ENCODE peak calls at places on chromosomes 13 and 19, in seven cellular contexts. One of them, this sample, is unnamed.

GRCh38 chr13:91196958-91197357 is 150.5 kb upstream of the MIR17HG start:
- DNase-seq in Peyer's patch: no peak
- DNase-seq in AG09309: no peak
- DNase-seq in kidney epithelial cell: no peak
- DNase-seq in pancreas: no peak
- DNase-seq in lower leg skin: no peak
- DNase-seq in lung: no peak
- DNase-seq in this sample: no peak

GRCh38 chr19:21143846-21144245 is 2.0 kb downstream of the ZNF431 start:
- DNase-seq in lower leg skin: no peak
- DNase-seq in kidney epithelial cell: no peak
- DNase-seq in Peyer's patch: no peak
- DNase-seq in pancreas: no peak
- DNase-seq in lung: no peak
- DNase-seq in AG09309: no peak
- DNase-seq in this sample: no peak

GRCh38 chr13:48600374-48601364 is 53.1 kb upstream of the CYSLTR2 start:
- DNase-seq in lower leg skin: no peak
- DNase-seq in pancreas: no peak
- DNase-seq in kidney epithelial cell: peak
- DNase-seq in lung: no peak
- DNase-seq in Peyer's patch: no peak
- DNase-seq in AG09309: no peak
- DNase-seq in this sample: peak

GRCh38 chr19:35712529-35712909 is 5.3 kb upstream of the KMT2B start:
- DNase-seq in lung: no peak
- DNase-seq in kidney epithelial cell: no peak
- DNase-seq in lower leg skin: no peak
- DNase-seq in pancreas: no peak
- DNase-seq in Peyer's patch: no peak
- DNase-seq in AG09309: no peak
- DNase-seq in this sample: no peak

GRCh38 chr13:95536629-95537241 is 15.8 kb upstream of the CLDN10 start:
- DNase-seq in Peyer's patch: no peak
- DNase-seq in lung: no peak
- DNase-seq in lower leg skin: no peak
- DNase-seq in AG09309: peak
- DNase-seq in pancreas: peak
- DNase-seq in kidney epithelial cell: no peak
- DNase-seq in this sample: peak

GRCh38 chr19:39150807-39151206 is 25.2 kb downstream of the PAK4 start:
- DNase-seq in AG09309: no peak
- DNase-seq in kidney epithelial cell: no peak
- DNase-seq in lung: no peak
- DNase-seq in lower leg skin: no peak
- DNase-seq in pancreas: no peak
- DNase-seq in Peyer's patch: no peak
- DNase-seq in this sample: no peak

GRCh38 chr13:46170687-46171086 is 11.3 kb downstream of the LCP1 start:
- DNase-seq in lung: no peak
- DNase-seq in lower leg skin: no peak
- DNase-seq in Peyer's patch: no peak
- DNase-seq in kidney epithelial cell: no peak
- DNase-seq in AG09309: no peak
- DNase-seq in pancreas: no peak
- DNase-seq in this sample: peak

GRCh38 chr19:58466760-58467589 is at the start of gene ZNF324:
- DNase-seq in kidney epithelial cell: peak
- DNase-seq in lung: peak
- DNase-seq in pancreas: peak
- DNase-seq in lower leg skin: peak
- DNase-seq in AG09309: peak
- DNase-seq in Peyer's patch: peak
- DNase-seq in this sample: peak

GRCh38 chr13:40116008-40116407 is 460.5 kb downstream of the COG6 start:
- DNase-seq in lower leg skin: peak
- DNase-seq in Peyer's patch: peak
- DNase-seq in AG09309: peak
- DNase-seq in kidney epithelial cell: peak
- DNase-seq in lung: no peak
- DNase-seq in pancreas: peak
- DNase-seq in this sample: peak

GRCh38 chr19:9883231-9883758 is 48.2 kb downstream of the PIN1 start:
- DNase-seq in AG09309: no peak
- DNase-seq in kidney epithelial cell: no peak
- DNase-seq in lower leg skin: no peak
- DNase-seq in lung: no peak
- DNase-seq in Peyer's patch: no peak
- DNase-seq in pancreas: no peak
- DNase-seq in this sample: no peak

GRCh38 chr13:70249332-70250064 is 141.2 kb upstream of the KLHL1 start:
- DNase-seq in Peyer's patch: no peak
- DNase-seq in kidney epithelial cell: peak
- DNase-seq in pancreas: peak
- DNase-seq in lower leg skin: no peak
- DNase-seq in lung: no peak
- DNase-seq in AG09309: no peak
- DNase-seq in this sample: peak

GRCh38 chr13:36882829-36883390 is 37.1 kb downstream of the SMAD9 start:
- DNase-seq in lung: no peak
- DNase-seq in kidney epithelial cell: no peak
- DNase-seq in lower leg skin: no peak
- DNase-seq in AG09309: no peak
- DNase-seq in Peyer's patch: no peak
- DNase-seq in pancreas: no peak
- DNase-seq in this sample: no peak

GRCh38 chr13:50410921-50411712 is 395.9 kb downstream of the KCNRG start:
- DNase-seq in lung: peak
- DNase-seq in pancreas: no peak
- DNase-seq in Peyer's patch: no peak
- DNase-seq in lower leg skin: no peak
- DNase-seq in kidney epithelial cell: peak
- DNase-seq in AG09309: peak
- DNase-seq in this sample: peak

GRCh38 chr13:81104316-81104715 is 763.4 kb upstream of the SPRY2 start:
- DNase-seq in lower leg skin: no peak
- DNase-seq in Peyer's patch: no peak
- DNase-seq in kidney epithelial cell: no peak
- DNase-seq in pancreas: no peak
- DNase-seq in AG09309: no peak
- DNase-seq in lung: no peak
- DNase-seq in this sample: no peak

GRCh38 chr13:61728468-61728867 is 312.8 kb upstream of the PCDH20 start:
- DNase-seq in kidney epithelial cell: no peak
- DNase-seq in lower leg skin: no peak
- DNase-seq in AG09309: no peak
- DNase-seq in lung: no peak
- DNase-seq in Peyer's patch: no peak
- DNase-seq in pancreas: no peak
- DNase-seq in this sample: peak

GRCh38 chr19:13262450-13262849 is 112.2 kb downstream of the IER2 start:
- DNase-seq in lung: no peak
- DNase-seq in Peyer's patch: no peak
- DNase-seq in kidney epithelial cell: peak
- DNase-seq in AG09309: peak
- DNase-seq in lower leg skin: no peak
- DNase-seq in pancreas: peak
- DNase-seq in this sample: peak

GRCh38 chr19:35261356-35262100 is 7.2 kb upstream of the USF2 start:
- DNase-seq in lung: no peak
- DNase-seq in pancreas: peak
- DNase-seq in lower leg skin: peak
- DNase-seq in AG09309: no peak
- DNase-seq in kidney epithelial cell: no peak
- DNase-seq in Peyer's patch: peak
- DNase-seq in this sample: no peak

GRCh38 chr19:45615795-45616708 is 14.0 kb upstream of the GPR4 start:
- DNase-seq in kidney epithelial cell: peak
- DNase-seq in Peyer's patch: peak
- DNase-seq in pancreas: peak
- DNase-seq in lower leg skin: peak
- DNase-seq in lung: peak
- DNase-seq in AG09309: no peak
- DNase-seq in this sample: peak

GRCh38 chr13:107066355-107066754 is 498.4 kb upstream of the ARGLU1 start:
- DNase-seq in kidney epithelial cell: no peak
- DNase-seq in Peyer's patch: no peak
- DNase-seq in lung: no peak
- DNase-seq in lower leg skin: no peak
- DNase-seq in AG09309: no peak
- DNase-seq in pancreas: no peak
- DNase-seq in this sample: no peak

DNA sequence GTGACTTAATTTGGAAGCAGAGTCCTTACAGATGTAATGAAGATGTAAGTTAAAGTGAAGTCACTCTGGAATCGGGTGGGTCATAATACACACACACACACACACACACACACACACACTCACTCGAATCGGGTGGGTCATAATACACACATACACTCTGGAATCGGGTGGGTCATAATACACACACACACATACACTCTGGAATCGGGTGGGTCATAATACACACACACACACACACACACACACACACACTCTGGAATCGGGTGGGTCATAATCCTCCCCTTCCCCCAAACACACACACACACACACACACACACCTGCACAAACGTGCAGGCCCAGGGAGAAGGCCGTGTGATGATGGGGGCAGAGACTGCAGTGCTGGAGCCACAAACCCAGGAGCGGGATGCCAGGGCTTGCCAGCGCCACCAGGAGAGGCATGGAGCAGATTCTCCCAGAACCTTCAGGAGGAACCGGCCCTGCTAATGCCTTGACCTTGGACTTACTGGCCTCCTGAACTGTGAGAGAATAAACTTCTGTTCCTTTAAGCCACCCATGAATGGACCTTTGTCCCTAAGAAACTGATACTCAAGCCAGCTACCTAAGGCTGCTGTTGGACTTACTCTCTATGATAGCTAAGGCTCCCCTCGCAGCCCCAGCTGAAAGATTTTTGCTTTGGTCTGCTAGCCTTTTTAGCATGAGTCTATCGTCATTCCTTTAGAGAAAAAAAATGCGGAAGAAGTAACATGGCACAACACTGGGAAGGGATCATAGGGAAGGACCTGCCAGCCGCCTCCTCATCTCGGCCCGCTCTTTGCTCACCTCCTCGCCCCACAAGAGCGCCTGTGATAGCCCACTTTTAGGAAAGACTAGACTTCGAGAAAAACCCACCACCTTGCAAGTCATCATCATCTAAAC is 136.2 kb upstream of the RNF113B start:
- DNase-seq in kidney epithelial cell: no peak
- DNase-seq in pancreas: peak
- DNase-seq in Peyer's patch: no peak
- DNase-seq in AG09309: no peak
- DNase-seq in lower leg skin: no peak
- DNase-seq in lung: no peak
- DNase-seq in this sample: no peak
- TF ChIP-seq CTCF in kidney epithelial cell: no peak
- TF ChIP-seq CTCF in pancreas: no peak
- TF ChIP-seq CTCF in Peyer's patch: no peak
- TF ChIP-seq CTCF in AG09309: no peak
- TF ChIP-seq CTCF in lower leg skin: no peak
- TF ChIP-seq CTCF in lung: no peak
- TF ChIP-seq CTCF in this sample: no peak

DNA sequence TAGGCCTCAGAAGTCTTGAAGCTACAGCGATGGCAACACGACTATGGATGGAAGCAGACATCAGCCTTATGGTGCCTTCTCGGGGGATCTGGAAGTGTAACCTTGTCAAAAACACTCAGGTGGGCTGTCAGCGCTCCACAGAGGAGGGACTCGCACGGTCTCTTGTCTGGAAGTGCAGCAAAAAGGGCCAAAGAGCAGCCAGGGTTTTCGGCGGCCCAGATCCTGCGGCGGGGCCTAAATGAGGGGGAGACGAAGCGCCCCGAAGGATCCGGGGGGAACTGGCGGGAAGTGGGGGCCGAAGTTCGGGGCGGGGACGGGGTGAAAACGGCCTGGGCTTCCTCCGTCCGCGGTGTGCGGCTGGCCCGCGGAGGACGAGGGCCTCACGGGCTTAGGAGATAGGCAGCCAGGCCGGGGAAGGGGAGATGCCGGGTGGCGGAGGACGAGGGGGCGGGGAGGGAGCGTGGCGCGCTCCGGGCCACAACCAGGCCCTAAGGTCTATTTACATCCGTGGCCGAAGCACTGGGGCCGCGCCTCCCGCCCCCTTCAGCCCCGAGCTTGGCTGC is 637 bp downstream of the RANBP3 start:
- DNase-seq in Peyer's patch: no peak
- DNase-seq in lung: no peak
- DNase-seq in lower leg skin: no peak
- DNase-seq in AG09309: no peak
- DNase-seq in kidney epithelial cell: no peak
- DNase-seq in pancreas: no peak
- DNase-seq in this sample: no peak
- H3K4me3 ChIP-seq in Peyer's patch: peak
- H3K4me3 ChIP-seq in lung: peak
- H3K4me3 ChIP-seq in lower leg skin: peak
- H3K4me3 ChIP-seq in AG09309: peak
- H3K4me3 ChIP-seq in kidney epithelial cell: peak
- H3K4me3 ChIP-seq in pancreas: peak
- H3K4me3 ChIP-seq in this sample: peak

DNA sequence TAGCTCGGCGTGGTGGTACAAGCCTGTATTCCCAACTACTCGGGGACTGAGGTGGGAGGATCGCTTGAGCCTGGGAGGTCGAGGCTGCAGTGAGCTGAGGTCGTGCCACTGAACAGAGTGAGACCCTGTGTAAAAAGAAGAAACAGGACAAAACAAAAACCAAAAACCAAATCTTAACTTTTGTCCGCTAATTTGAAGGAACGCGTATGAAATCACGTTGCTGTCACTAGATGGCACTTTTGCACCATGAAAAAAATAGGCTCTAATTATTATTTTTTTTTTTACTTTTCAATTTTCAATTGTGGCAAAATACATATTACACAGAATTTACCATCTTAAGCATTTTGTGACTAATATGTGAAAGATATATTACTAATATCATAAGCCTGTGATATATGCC is 17.6 kb upstream of the ZNF835 start:
- DNase-seq in pancreas: no peak
- DNase-seq in lung: no peak
- DNase-seq in kidney epithelial cell: no peak
- DNase-seq in AG09309: no peak
- DNase-seq in lower leg skin: no peak
- DNase-seq in Peyer's patch: no peak
- DNase-seq in this sample: no peak
- TF ChIP-seq CTCF in pancreas: no peak
- TF ChIP-seq CTCF in lung: no peak
- TF ChIP-seq CTCF in kidney epithelial cell: no peak
- TF ChIP-seq CTCF in AG09309: no peak
- TF ChIP-seq CTCF in lower leg skin: no peak
- TF ChIP-seq CTCF in Peyer's patch: no peak
- TF ChIP-seq CTCF in this sample: no peak

DNA sequence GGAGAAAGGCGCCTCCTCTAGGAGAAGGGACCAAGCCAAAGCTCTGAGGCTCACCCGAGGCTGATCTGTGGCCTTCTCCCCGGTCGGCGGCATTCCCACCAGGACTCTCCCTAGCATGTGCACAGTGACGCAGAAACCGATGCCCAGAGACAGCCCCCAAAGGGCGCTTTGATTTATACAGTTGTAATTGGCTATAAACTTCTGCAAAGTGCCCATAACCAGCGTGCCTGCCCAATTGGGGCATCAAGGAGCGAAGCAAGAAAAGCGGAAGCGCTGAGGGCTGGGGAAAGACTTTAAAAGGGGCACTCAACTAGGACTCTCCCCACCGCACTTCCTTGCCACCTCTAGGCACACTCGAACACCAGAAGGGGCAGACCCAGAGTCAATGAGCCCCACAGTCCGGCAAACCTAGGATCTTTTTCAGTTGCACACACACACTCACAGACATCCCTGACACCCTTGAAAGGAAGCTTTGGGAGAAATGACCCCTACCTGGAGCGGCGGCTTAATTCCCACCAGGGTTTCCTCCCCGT is 1.8 kb downstream of the CDX2 start:
- DNase-seq in Peyer's patch: no peak
- DNase-seq in lower leg skin: peak
- DNase-seq in AG09309: no peak
- DNase-seq in kidney epithelial cell: no peak
- DNase-seq in lung: no peak
- DNase-seq in pancreas: no peak
- DNase-seq in this sample: no peak
- H3K4me3 ChIP-seq in Peyer's patch: no peak
- H3K4me3 ChIP-seq in lower leg skin: no peak
- H3K4me3 ChIP-seq in AG09309: no peak
- H3K4me3 ChIP-seq in kidney epithelial cell: no peak
- H3K4me3 ChIP-seq in lung: no peak
- H3K4me3 ChIP-seq in pancreas: peak
- H3K4me3 ChIP-seq in this sample: no peak